ENCODE peak calls at places on chromosomes 12 and 14, in six cellular contexts. G is amniotic stem cell; Z is stimulated activated CD4-positive, alpha-beta T cell treated with anti-CD3 and anti-CD28 coated beads, Interleukin-4, amount 100 ng/mL, for 24 hours; F is amygdala; J is T-cell; E is activated CD4-positive, alpha-beta memory T cell treated with anti-CD3 and anti-CD28 coated beads for 36 hours. Q is an unnamed sample.

GRCh38 chr14:93962701-93963601 is 13.4 kb downstream of the ASB2 start:
- DNase-seq in G (no peak), Z (peak; percentile 52), F (no peak), J (peak; percentile 41), E (peak; percentile 79), Q (no peak)

GRCh38 chr12:108580531-108580930 is 17.4 kb downstream of the TMEM119 start:
- DNase-seq in G (no peak), Z (no peak), F (no peak), J (no peak), E (no peak), Q (no peak)

GRCh38 chr14:72801841-72802587 is 91.9 kb downstream of the DPF3 start:
- DNase-seq in G (no peak), Z (no peak), F (no peak), J (no peak), E (no peak), Q (no peak)

GRCh38 chr12:110577717-110578521 is 5.2 kb downstream of the PPTC7 start:
- DNase-seq in G (peak; percentile 43), Z (peak; percentile 62), F (no peak), J (no peak), E (peak; percentile 64), Q (no peak)

GRCh38 chr12:67650528-67651379 is 2.2 kb downstream of the DYRK2 start:
- DNase-seq in G (no peak), Z (peak; percentile 15), F (no peak), J (no peak), E (no peak), Q (no peak)

GRCh38 chr14:67240168-67240932 is 885 bp upstream of the PALS1 start:
- DNase-seq in G (no peak), Z (peak; percentile 31), F (no peak), J (peak; percentile 2), E (peak; percentile 47), Q (peak; percentile 7)

GRCh38 chr12:57151741-57152407 is 4.5 kb upstream of the LRP1-AS start:
- DNase-seq in G (peak; percentile 54), Z (no peak), F (no peak), J (no peak), E (no peak), Q (no peak)

GRCh38 chr14:77955816-77956796 is 156.2 kb downstream of the ADCK1 start:
- DNase-seq in G (no peak), Z (no peak), F (no peak), J (no peak), E (no peak), Q (no peak)

GRCh38 chr12:30968211-30968610 is 41.7 kb downstream of the TSPAN11 start:
- DNase-seq in G (no peak), Z (no peak), F (no peak), J (no peak), E (no peak), Q (no peak)

GRCh38 chr14:72716471-72716870 is 177.4 kb downstream of the DPF3 start:
- DNase-seq in G (no peak), Z (no peak), F (no peak), J (no peak), E (no peak), Q (no peak)

GRCh38 chr12:21962236-21962635 is 21.0 kb upstream of the ABCC9 start:
- DNase-seq in G (no peak), Z (no peak), F (no peak), J (no peak), E (no peak), Q (no peak)

GRCh38 chr12:47247418-47247817 is 167.7 kb upstream of the AMIGO2 start:
- DNase-seq in G (no peak), Z (no peak), F (no peak), J (no peak), E (no peak), Q (no peak)

GRCh38 chr14:104638190-104638589 is 33.6 kb upstream of the TMEM179 start:
- DNase-seq in G (no peak), Z (no peak), F (no peak), J (no peak), E (no peak), Q (no peak)

GRCh38 chr14:104741108-104741802 is 11.7 kb upstream of the SIVA1 start:
- DNase-seq in G (no peak), Z (no peak), F (no peak), J (no peak), E (no peak), Q (no peak)

GRCh38 chr12:19779393-19780056 is 340.2 kb downstream of the AEBP2 start:
- DNase-seq in G (no peak), Z (no peak), F (no peak), J (no peak), E (no peak), Q (no peak)

GRCh38 chr12:24880732-24881131 is 68.2 kb downstream of the BCAT1 start:
- DNase-seq in G (no peak), Z (no peak), F (no peak), J (no peak), E (no peak), Q (no peak)